ENCODE peak calls at places on chromosomes 3 and 15, in six cellular contexts. U, L, Q, G, H and Y are unnamed samples.
A peak's percentile ranks its signal among the peaks of the same experiment; 100 is the strongest.

GRCh38 chr3:107208796-107209195 is 168.4 kb upstream of the CCDC54 start:
- DNase-seq in H (no peak), L (no peak), U (no peak), G (no peak), Q (no peak), Y (no peak)

GRCh38 chr15:81843226-81843625 is 202.6 kb downstream of the MEX3B start:
- DNase-seq in L (no peak), U (no peak), H (no peak), G (no peak), Q (no peak), Y (no peak)

GRCh38 chr3:178474526-178474925 is 61.7 kb upstream of the KCNMB2 start:
- DNase-seq in U (no peak), L (no peak), Q (no peak), G (no peak), H (no peak), Y (no peak)

GRCh38 chr3:11375333-11376076 is 103.3 kb downstream of the ATG7 start:
- DNase-seq in Q (no peak), U (no peak), G (no peak), H (no peak), L (no peak), Y (no peak)

GRCh38 chr15:82129769-82130168 is 84.0 kb upstream of the MEX3B start:
- DNase-seq in Q (no peak), L (no peak), H (no peak), U (no peak), G (no peak), Y (no peak)

GRCh38 chr3:184822654-184823053 is 10.7 kb downstream of the VPS8 start:
- DNase-seq in L (no peak), G (no peak), H (no peak), Q (no peak), U (no peak), Y (no peak)

GRCh38 chr3:136989781-136990524 is 32.2 kb downstream of the IL20RB start:
- DNase-seq in Q (peak; percentile 30), G (no peak), L (no peak), H (no peak), U (no peak), Y (no peak)

GRCh38 chr15:51837784-51838183 is 8.3 kb downstream of the TMOD3 start:
- DNase-seq in H (peak; percentile 32), Q (no peak), L (no peak), U (no peak), G (peak; percentile 50), Y (no peak)

GRCh38 chr15:50224606-50225005 is 40.9 kb downstream of the HDC start:
- DNase-seq in U (no peak), L (no peak), H (no peak), G (no peak), Q (no peak), Y (no peak)

GRCh38 chr15:73748731-73749130 is 4.4 kb downstream of the INSYN1 start:
- DNase-seq in H (no peak), G (no peak), Q (peak; percentile 17), U (no peak), L (no peak), Y (no peak)

GRCh38 chr3:169256027-169256426 is 407.5 kb downstream of the MECOM start:
- DNase-seq in U (no peak), G (no peak), L (no peak), Q (no peak), H (no peak), Y (no peak)

GRCh38 chr3:23312866-23313265 is 109.7 kb downstream of the UBE2E2 start:
- DNase-seq in L (no peak), Q (no peak), G (no peak), U (no peak), H (no peak), Y (no peak)

GRCh38 chr3:193968575-193968974 is 167.4 kb upstream of the HES1 start:
- DNase-seq in U (no peak), L (no peak), Q (no peak), G (no peak), H (no peak), Y (no peak)

GRCh38 chr15:51137024-51137423 is 42.3 kb upstream of the TNFAIP8L3 start:
- DNase-seq in L (no peak), U (no peak), H (no peak), Q (no peak), G (no peak), Y (no peak)

GRCh38 chr3:10715886-10716285 is 100.1 kb upstream of the SLC6A11 start:
- DNase-seq in Q (no peak), G (no peak), H (no peak), U (no peak), L (no peak), Y (no peak)